ENCODE peak calls at places on chromosome 16, in four cellular contexts. N, W, I and T are unnamed samples.

GRCh38 chr16:11094075-11094593 is 149.8 kb downstream of the CLEC16A start:
- DNase-seq in W (peak; percentile 79), N (peak; percentile 86), I (no peak), T (peak; percentile 97)

GRCh38 chr16:70635356-70636016 is 10.9 kb upstream of the IL34 start:
- DNase-seq in W (peak; percentile 57), I (peak; percentile 26), N (peak; percentile 84), T (peak; percentile 42)

GRCh38 chr16:86844691-86845090 is 266.3 kb downstream of the FOXL1 start:
- DNase-seq in W (peak; percentile 80), N (no peak), I (no peak), T (no peak)

GRCh38 chr16:65201446-65202010 is 79.7 kb upstream of the CDH11 start:
- DNase-seq in W (no peak), I (no peak), N (peak; percentile 19), T (peak; percentile 84)

GRCh38 chr16:25481636-25482035 is 210.1 kb upstream of the HS3ST4 start:
- DNase-seq in N (no peak), W (peak; percentile 23), I (no peak), T (no peak)

GRCh38 chr16:19876501-19877059 is 8.1 kb downstream of the GPRC5B start:
- DNase-seq in I (no peak), N (no peak), W (no peak), T (no peak)

GRCh38 chr16:15976929-15977637 is 27.7 kb downstream of the ABCC1 start:
- DNase-seq in W (peak; percentile 61), I (no peak), N (peak; percentile 84), T (peak; percentile 90)

GRCh38 chr16:57801856-57802634 is at the start of gene KIFC3:
- DNase-seq in N (peak; percentile 72), W (peak; percentile 69), I (peak; percentile 82), T (peak; percentile 74)

GRCh38 chr16:89522287-89522686 is 14.1 kb downstream of the SPG7 start:
- DNase-seq in W (no peak), N (no peak), I (no peak), T (no peak)

GRCh38 chr16:81863630-81864352 is 84.7 kb downstream of the PLCG2 start:
- DNase-seq in N (no peak), I (no peak), W (no peak), T (no peak)

GRCh38 chr16:19872179-19872863 is 12.3 kb downstream of the GPRC5B start:
- DNase-seq in I (no peak), N (no peak), W (no peak), T (no peak)

GRCh38 chr16:88737298-88738166 is 31.2 kb downstream of the CTU2 start:
- DNase-seq in I (peak; percentile 65), N (peak; percentile 70), W (peak; percentile 74), T (peak; percentile 71)

GRCh38 chr16:86512301-86512859 is 2.1 kb downstream of the FOXF1 start:
- DNase-seq in W (no peak), I (no peak), N (peak; percentile 25), T (no peak)

GRCh38 chr16:27080870-27081269 is 14.1 kb downstream of the C16orf82 start:
- DNase-seq in W (no peak), I (no peak), N (no peak), T (peak; percentile 2)

GRCh38 chr16:87604572-87605135 is 2.3 kb downstream of the JPH3 start:
- DNase-seq in I (no peak), W (no peak), N (no peak), T (no peak)

GRCh38 chr16:69166221-69166833 is 20.6 kb upstream of the SNTB2 start:
- DNase-seq in I (no peak), N (peak; percentile 82), W (no peak), T (peak; percentile 22)

GRCh38 chr16:50282010-50282538 is 15.7 kb downstream of the ADCY7 start:
- DNase-seq in N (no peak), W (no peak), I (peak; percentile 78), T (peak; percentile 61)

GRCh38 chr16:89193021-89193575 is 7.2 kb downstream of the SLC22A31 start:
- DNase-seq in N (peak; percentile 86), W (peak; percentile 78), I (no peak), T (no peak)

GRCh38 chr16:71423016-71423415 is 18.8 kb downstream of the TLE7 start:
- DNase-seq in N (no peak), W (no peak), I (no peak), T (no peak)

GRCh38 chr16:88530051-88530857 is 39.9 kb upstream of the ZC3H18 start:
- DNase-seq in W (no peak), I (no peak), N (no peak), T (no peak)

GRCh38 chr16:87956169-87956770 is 5.0 kb downstream of the BANP start:
- DNase-seq in N (peak; percentile 83), I (peak; percentile 48), W (peak; percentile 34), T (peak; percentile 85)

GRCh38 chr16:48384305-48384981 is 770 bp downstream of the SIAH1 start:
- DNase-seq in W (no peak), I (peak; percentile 52), N (peak; percentile 40), T (peak; percentile 67)

GRCh38 chr16:68492501-68493411 is 44.4 kb upstream of the SMPD3 start:
- DNase-seq in N (no peak), W (no peak), I (no peak), T (no peak)

GRCh38 chr16:75575976-75576375 is 9.8 kb downstream of the GABARAPL2 start:
- DNase-seq in W (no peak), N (no peak), I (no peak), T (no peak)

GRCh38 chr16:19657831-19658230 is 60.2 kb downstream of the KNOP1 start:
- DNase-seq in W (no peak), N (no peak), I (no peak), T (no peak)

GRCh38 chr16:46858151-46858550 is 26.0 kb upstream of the GPT2 start:
- DNase-seq in I (no peak), N (no peak), W (no peak), T (no peak)

GRCh38 chr16:81224836-81225235 is 13.7 kb upstream of the BCO1 start:
- DNase-seq in N (no peak), W (no peak), I (no peak), T (peak; percentile 28)

GRCh38 chr16:81505011-81505660 is 60.5 kb downstream of the CMIP start:
- DNase-seq in I (no peak), N (no peak), W (peak; percentile 92), T (no peak)

GRCh38 chr16:78213751-78214150 is 114.3 kb downstream of the WWOX start:
- DNase-seq in N (no peak), W (no peak), I (no peak), T (no peak)

DNA sequence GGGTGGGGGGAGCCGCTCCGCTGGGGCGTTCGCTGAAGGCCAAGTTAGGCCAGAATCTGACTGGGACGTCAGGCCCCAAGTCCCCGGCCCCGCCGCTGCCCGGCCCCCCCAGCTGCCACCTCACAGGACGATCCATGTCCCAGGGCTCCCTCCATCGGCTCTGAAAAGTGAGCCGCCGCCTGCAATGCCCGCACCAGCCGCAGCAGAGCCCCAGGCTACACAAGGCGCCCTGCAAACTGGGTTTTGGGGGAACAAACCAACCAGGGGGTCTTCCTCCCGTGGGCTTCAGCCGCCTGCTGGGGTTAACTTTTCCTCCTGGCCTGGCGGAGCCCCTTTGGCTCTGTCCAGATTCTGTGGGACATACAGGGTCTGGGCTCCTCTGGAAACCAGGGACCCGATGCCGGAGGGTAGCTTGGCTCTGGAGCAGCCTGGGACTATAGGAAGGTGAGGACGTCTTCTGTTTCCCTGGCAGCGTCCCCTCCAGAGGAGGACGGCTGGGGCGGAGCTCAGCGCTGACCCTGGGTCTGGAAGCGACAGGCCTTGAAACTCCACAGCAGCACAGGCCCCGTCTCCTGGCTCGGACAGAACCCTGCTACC is 835 bp downstream of the NME4 start:
- DNase-seq in W (peak; percentile 63), N (peak; percentile 61), I (peak; percentile 83), T (peak; percentile 76)
- H3K4me3 ChIP-seq in W (peak overlapping the region; percentile 27), N (no peak overlapping the region), I (peak overlapping the region; percentile 73), T (peak overlapping the region; percentile 54)

GRCh38 chr16:2814757-2815298 is 2.2 kb upstream of the PRSS21 start:
- DNase-seq in N (no peak), I (no peak), W (no peak), T (no peak)
- H3K4me3 ChIP-seq in N (no peak overlapping the region), I (no peak overlapping the region), W (no peak overlapping the region), T (no peak overlapping the region)

DNA sequence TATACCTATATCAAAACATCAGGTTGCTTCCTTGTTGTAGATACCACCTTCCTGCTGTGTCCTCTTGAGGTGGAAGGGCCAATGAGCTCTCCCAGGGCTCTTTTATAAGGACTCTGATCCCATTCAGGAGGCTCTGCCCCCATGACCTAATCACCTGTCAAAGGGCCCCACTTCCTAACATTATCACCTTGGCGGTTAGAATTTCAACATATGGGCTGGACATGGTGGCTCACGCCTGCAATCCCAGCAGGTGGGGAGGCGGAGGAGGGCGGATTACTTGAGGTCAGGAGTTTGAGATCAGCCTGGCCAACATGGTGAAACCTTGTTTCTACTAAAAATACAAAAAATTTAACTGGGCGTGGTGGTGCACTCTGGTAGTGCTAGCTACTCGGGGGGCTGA is 86.4 kb downstream of the HAPSTR1 start:
- DNase-seq in W (no peak), I (no peak), N (no peak), T (no peak)
- H3K4me3 ChIP-seq in W (no peak overlapping the region), I (no peak overlapping the region), N (no peak overlapping the region), T (no peak overlapping the region)

GRCh38 chr16:66872927-66873684 is 7.2 kb upstream of the PDP2 start:
- DNase-seq in W (peak; percentile 96), I (peak; percentile 88), N (peak; percentile 100), T (peak; percentile 97)
- H3K4me3 ChIP-seq in W (peak overlapping the region; percentile 4), I (peak overlapping the region; percentile 37), N (peak overlapping the region; percentile 18), T (peak overlapping the region; percentile 51)

GRCh38 chr16:83549836-83550569 is 257.8 kb upstream of the HSBP1 start:
- DNase-seq in I (no peak), N (no peak), W (no peak), T (no peak)
- H3K4me3 ChIP-seq in I (no peak overlapping the region), N (no peak overlapping the region), W (no peak overlapping the region), T (no peak overlapping the region)

GRCh38 chr16:23377071-23377931 is 75.2 kb downstream of the SCNN1B start:
- DNase-seq in N (no peak), I (no peak), W (no peak), T (no peak)
- H3K4me3 ChIP-seq in N (no peak overlapping the region), I (no peak overlapping the region), W (no peak overlapping the region), T (no peak overlapping the region)